ENCODE peak calls at places on chromosomes 6 and 20, in four cellular contexts. J is HepG2, S is K562, M is GM23338. B is an unnamed sample.

GRCh38 chr6:117496383-117496990 is 14.0 kb downstream of the DCBLD1 start:
- DNase-seq in J (no peak), S (no peak), M (no peak), B (no peak)

GRCh38 chr6:39849764-39850163 is 57.6 kb downstream of the DAAM2 start:
- DNase-seq in J (peak), S (no peak), M (no peak), B (no peak)

GRCh38 chr6:17584241-17584803 is 15.8 kb upstream of the FAM8A1 start:
- DNase-seq in J (peak), S (peak), M (peak), B (no peak)

GRCh38 chr6:135052939-135053338 is 1.7 kb downstream of the HBS1L start:
- DNase-seq in J (no peak), S (peak), M (no peak), B (no peak)

GRCh38 chr20:1286267-1287036 is 20.4 kb downstream of the SNPH start:
- DNase-seq in J (no peak), S (no peak), M (no peak), B (no peak)

GRCh38 chr20:32945710-32946221 is 58.5 kb downstream of the SUN5 start:
- DNase-seq in J (peak), S (no peak), M (peak), B (no peak)

GRCh38 chr6:160917581-160917980 is 74.0 kb upstream of the MAP3K4 start:
- DNase-seq in J (no peak), S (no peak), M (no peak), B (no peak)

GRCh38 chr20:37202267-37202943 is 23.1 kb upstream of the MROH8 start:
- DNase-seq in J (peak), S (peak), M (peak), B (no peak)

DNA sequence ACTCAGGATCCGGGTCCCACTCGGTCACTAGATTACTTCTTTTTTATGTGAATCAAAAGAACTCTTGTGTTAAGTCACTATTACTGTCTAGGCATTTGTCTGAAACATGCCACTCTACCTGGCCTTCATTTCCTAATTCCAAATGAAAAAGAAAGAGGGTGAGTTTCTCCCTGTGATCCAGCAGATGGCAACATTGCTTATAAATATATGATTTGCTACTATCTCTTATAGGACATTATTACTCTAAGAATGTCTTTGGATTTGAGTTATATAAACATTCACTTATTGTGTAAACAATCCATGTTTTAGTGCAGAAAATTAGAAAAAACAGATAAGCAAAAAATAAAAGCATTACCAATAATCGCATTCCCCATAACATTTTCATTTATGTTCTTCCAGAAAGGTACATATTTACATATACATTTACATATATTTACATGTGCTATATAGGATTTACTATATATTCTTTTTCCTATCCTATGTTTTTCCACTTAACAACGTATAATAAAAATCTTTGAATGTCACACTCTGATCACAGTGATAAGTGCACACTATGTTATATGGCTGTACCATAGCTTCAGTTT is 66.9 kb downstream of the FAXC start:
- DNase-seq in J (no peak), S (no peak), M (peak), B (no peak)
- TF ChIP-seq JUNB in J (no peak), S (no peak), M (no peak), B (no peak)

GRCh38 chr6:166620478-166621113 is 6.5 kb downstream of the RPS6KA2 start:
- DNase-seq in J (no peak), S (no peak), M (no peak), B (no peak)

GRCh38 chr6:166618866-166619761 is 7.9 kb downstream of the RPS6KA2 start:
- DNase-seq in J (no peak), S (no peak), M (no peak), B (no peak)

GRCh38 chr6:166619912-166620311 is 7.1 kb downstream of the RPS6KA2 start:
- DNase-seq in J (no peak), S (no peak), M (no peak), B (no peak)

GRCh38 chr6:166623318-166623717 is 3.7 kb downstream of the RPS6KA2 start:
- DNase-seq in J (no peak), S (no peak), M (no peak), B (no peak)

GRCh38 chr6:166621114-166621540 is 5.9 kb downstream of the RPS6KA2 start:
- DNase-seq in J (no peak), S (no peak), M (peak), B (no peak)
- TF ChIP-seq POLR2AphosphoS5 in J (no peak), S (no peak), M (no peak), B (no peak)

GRCh38 chr20:49985157-49985556 is 2.4 kb downstream of the SNAI1 start:
- DNase-seq in J (no peak), S (no peak), M (no peak), B (no peak)

GRCh38 chr20:49985617-49986016 is 2.8 kb downstream of the SNAI1 start:
- DNase-seq in J (no peak), S (no peak), M (no peak), B (no peak)

GRCh38 chr20:49987868-49988690 is 5.3 kb downstream of the SNAI1 start:
- DNase-seq in J (no peak), S (no peak), M (no peak), B (no peak)

GRCh38 chr20:49986049-49986448 is 3.3 kb downstream of the SNAI1 start:
- DNase-seq in J (no peak), S (no peak), M (no peak), B (no peak)

DNA sequence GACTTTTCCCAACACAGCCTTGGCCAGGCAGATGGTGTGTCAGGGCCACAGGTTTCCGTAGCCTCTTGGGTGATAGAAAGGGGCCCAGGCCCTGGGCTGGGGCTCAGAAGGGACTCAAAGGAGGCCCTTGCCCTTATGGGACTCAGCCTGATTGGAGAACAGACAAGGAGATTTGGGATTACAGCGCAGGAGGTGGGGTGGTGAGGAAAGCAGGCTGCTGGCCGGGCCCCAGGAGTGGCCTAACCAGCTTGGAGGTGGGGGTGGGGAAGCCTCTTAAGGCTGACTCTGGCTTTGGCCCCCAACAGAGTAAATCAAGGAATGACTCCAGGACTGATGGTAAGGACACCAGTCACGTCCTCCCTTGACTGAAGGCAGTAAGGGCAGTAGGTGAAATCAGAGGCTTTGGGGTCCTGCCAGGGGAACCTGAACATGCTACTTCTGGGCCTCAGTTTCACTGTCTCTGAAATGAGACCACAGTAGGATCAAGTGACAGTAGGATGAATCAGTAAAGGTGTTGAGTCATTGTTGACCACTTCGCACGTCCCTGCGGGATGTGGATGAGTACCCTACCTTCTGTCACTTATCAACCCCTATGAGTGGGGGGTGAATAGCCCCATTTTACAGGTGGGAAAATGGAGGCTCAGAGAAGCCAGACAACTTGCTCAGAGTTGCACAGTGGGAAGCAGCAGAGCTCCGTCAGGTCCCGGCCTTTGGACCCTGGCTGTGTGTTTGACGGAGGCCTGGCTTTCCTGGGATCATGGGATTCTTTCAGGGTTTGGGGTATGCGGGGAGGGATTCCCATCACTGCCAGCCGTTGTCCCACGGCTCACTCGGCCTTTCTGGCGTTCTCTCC is 4.5 kb downstream of the SNAI1 start:
- DNase-seq in J (no peak), S (peak), M (no peak), B (no peak)
- TF ChIP-seq JUNB in J (no peak), S (no peak), M (no peak), B (no peak)

DNA sequence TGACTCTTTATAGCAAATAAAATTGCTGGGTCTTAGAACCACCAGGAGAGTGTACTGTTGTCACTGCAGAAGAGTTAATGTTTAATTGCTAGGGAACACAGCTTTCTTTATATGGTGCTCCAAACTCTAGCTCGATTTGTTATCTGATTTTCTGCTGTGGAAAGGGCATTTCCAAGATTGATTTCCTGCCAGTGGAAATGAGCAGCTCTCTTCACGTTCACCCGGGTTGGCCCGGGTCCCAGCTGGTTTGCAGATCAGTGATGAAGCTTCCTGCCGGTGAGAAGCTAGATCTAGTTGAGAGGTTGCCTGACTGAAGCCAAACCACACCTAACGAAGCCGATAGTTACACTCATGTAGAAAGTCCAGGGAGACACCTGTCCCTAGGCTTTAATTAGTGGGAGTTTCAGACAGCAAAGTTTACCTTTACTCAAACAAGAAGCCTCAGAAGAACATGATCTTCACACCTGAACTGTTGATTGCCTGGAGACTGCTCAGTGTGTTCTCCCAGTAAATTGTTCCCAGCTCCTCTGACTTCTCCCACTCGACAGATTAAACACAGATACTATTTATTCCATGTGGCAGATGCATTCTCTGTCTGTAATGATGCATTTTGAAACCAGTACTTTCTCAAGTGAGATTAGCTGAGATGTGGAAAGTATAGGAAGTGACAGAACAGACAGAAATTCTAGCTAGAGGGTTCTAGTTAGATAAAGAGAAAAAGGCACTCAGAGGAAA is 27.8 kb downstream of the PAQR8 start:
- DNase-seq in J (peak), S (peak), M (no peak), B (peak)
- TF ChIP-seq POLR2AphosphoS5 in J (peak), S (no peak), M (no peak), B (no peak)

DNA sequence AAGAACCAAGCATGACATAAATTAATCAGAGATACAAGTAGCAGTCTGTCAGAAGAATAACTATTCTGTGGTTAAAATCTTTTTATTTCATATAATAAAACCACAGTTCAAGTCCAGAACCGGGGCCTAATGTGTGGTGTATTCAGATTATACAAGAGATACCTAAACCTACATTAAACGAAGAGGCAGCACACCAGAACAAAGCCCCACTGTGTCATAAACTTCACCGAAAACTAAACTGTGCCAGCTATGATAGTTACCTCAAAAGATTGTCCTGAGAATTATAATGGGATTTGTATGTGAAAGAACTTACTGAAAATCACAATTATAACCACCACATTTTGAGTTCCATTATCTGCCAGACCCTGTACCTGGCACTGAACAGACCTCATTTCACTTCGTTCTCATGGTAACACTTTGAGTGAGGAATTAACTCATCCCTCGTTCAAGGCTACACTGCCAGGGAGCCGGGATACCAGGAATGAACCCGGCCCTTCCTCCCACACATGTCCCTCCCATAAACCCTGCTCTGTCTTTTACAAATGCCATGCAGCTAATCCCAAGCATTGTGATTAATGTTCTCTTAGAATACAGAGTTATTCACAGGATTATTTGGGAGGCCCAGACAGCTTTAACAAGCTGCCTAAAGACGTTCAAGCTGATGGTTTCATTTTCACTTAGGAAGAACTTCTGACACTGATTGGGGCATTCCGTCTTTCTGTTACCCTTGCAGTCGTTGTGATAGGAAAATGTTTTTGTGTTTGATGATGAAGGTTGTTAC is 42.7 kb upstream of the CD83 start:
- DNase-seq in J (no peak), S (no peak), M (no peak), B (no peak)
- TF ChIP-seq JUNB in J (no peak), S (no peak), M (no peak), B (no peak)

GRCh38 chr6:11288065-11288464 is 55.6 kb upstream of the NEDD9 start:
- DNase-seq in J (no peak), S (no peak), M (no peak), B (no peak)
- TF ChIP-seq POLR2AphosphoS5 in J (no peak), S (no peak), M (no peak), B (no peak)

B was measured in GM12878.